ENCODE peak calls at places on chromosomes 3 and 15, in four cellular contexts. X, O, B and F are unnamed samples.

GRCh38 chr15:59764775-59765174 is 75.7 kb upstream of the BNIP2 start:
- DNase-seq in X (no peak), B (no peak), O (no peak), F (no peak)

GRCh38 chr3:193145248-193145647 is 95.8 kb upstream of the PLAAT1 start:
- DNase-seq in X (no peak), O (no peak), B (no peak), F (no peak)

GRCh38 chr15:62485170-62485720 is 320.2 kb upstream of the C2CD4B start:
- DNase-seq in O (no peak), X (no peak), B (no peak), F (no peak)

GRCh38 chr3:30760040-30760439 is 134.4 kb downstream of the GADL1 start:
- DNase-seq in O (no peak), X (no peak), B (no peak), F (no peak)

GRCh38 chr3:146396792-146397191 is 72.6 kb downstream of the PLSCR2 start:
- DNase-seq in O (no peak), X (no peak), B (no peak), F (no peak)

GRCh38 chr3:14301558-14301957 is 100.8 kb upstream of the SLC6A6 start:
- DNase-seq in O (no peak), X (no peak), B (no peak), F (no peak)

GRCh38 chr3:167861649-167862048 is 126.1 kb downstream of the SERPINI1 start:
- DNase-seq in O (no peak), X (no peak), B (peak), F (no peak)

GRCh38 chr3:124273651-124274050 is 281.7 kb upstream of the ROPN1 start:
- DNase-seq in O (no peak), X (no peak), B (no peak), F (no peak)

GRCh38 chr3:18751514-18751913 is 326.4 kb upstream of the SATB1 start:
- DNase-seq in O (no peak), B (no peak), X (peak), F (no peak)

GRCh38 chr3:68893600-68894239 is 38.6 kb downstream of the TAFA4 start:
- DNase-seq in X (peak), O (no peak), B (peak), F (no peak)

GRCh38 chr3:141830508-141830907 is 45.9 kb upstream of the ATP1B3 start:
- DNase-seq in O (no peak), B (no peak), X (no peak), F (no peak)

GRCh38 chr3:136505676-136506075 is 246.5 kb downstream of the STAG1 start:
- DNase-seq in X (no peak), O (no peak), B (no peak), F (no peak)

GRCh38 chr15:101105059-101105851 is 146.6 kb downstream of the CHSY1 start:
- DNase-seq in O (no peak), X (no peak), B (peak), F (no peak)

GRCh38 chr3:41961061-41961749 is 698 bp downstream of the ULK4 start:
- DNase-seq in X (peak), B (peak), O (peak), F (peak)

GRCh38 chr15:63999177-63999576 is 47.1 kb downstream of the DAPK2 start:
- DNase-seq in B (no peak), X (no peak), O (no peak), F (no peak)

GRCh38 chr3:37287776-37288175 is 113.4 kb upstream of the LRRFIP2 start:
- DNase-seq in X (no peak), B (peak), O (no peak), F (no peak)

GRCh38 chr15:41490355-41490754 is 3.3 kb upstream of the ITPKA start:
- DNase-seq in O (peak), X (no peak), B (peak), F (no peak)

GRCh38 chr3:29977360-29977759 is 629.0 kb upstream of the TGFBR2 start:
- DNase-seq in X (no peak), O (no peak), B (peak), F (no peak)

GRCh38 chr15:93968773-93969172 is 262.6 kb upstream of the MCTP2 start:
- DNase-seq in O (no peak), B (no peak), X (no peak), F (no peak)

GRCh38 chr3:47854720-47855455 is 52.0 kb downstream of the DHX30 start:
- DNase-seq in B (no peak), O (no peak), X (no peak), F (peak)

GRCh38 chr3:164250923-164251322 is 827.4 kb downstream of the SI start:
- DNase-seq in O (no peak), X (no peak), B (no peak), F (no peak)

GRCh38 chr15:84865074-84865569 is 19.3 kb upstream of the SLC28A1 start:
- DNase-seq in O (no peak), B (no peak), X (no peak), F (no peak)

GRCh38 chr15:98003976-98004375 is 43.5 kb downstream of the ARRDC4 start:
- DNase-seq in X (no peak), O (peak), B (no peak), F (no peak)

GRCh38 chr3:32423956-32424558 is 32.4 kb downstream of the CMTM7 start:
- DNase-seq in X (peak), O (no peak), B (no peak), F (no peak)

GRCh38 chr3:185930393-185931107 is 7.3 kb downstream of the TRA2B start:
- DNase-seq in X (no peak), B (no peak), O (no peak), F (no peak)
- H3K4me3 ChIP-seq in X (peak), B (no peak), O (no peak), F (no peak)

GRCh38 chr3:2166552-2166951 is 67.9 kb downstream of the CNTN4 start:
- DNase-seq in B (no peak), X (no peak), O (no peak), F (no peak)
- TF ChIP-seq CTCF in B (no peak), X (peak), O (peak), F (no peak)

DNA sequence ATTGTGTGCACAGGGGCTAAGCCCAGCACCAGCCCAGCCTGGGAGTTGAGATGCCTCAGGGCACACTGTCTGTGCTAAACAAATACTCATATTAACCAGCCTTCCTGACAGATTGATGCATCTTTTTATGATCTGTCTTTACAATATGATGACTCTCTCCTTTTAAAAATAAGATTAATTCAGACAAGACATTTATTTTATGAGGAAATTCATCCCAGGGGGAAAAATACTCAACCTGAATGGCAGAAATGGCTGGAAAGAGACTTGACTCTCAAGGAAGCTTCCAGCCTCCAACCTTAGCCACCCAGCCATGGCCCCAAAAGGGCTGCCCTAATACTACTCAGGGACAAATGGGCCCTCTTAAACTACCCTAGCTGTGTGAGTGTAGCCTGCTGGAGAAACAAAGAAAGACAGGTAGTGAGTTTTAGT is 46.9 kb downstream of the NOX5 start:
- DNase-seq in X (no peak), B (no peak), O (no peak), F (no peak)
- H3K4me3 ChIP-seq in X (no peak), B (no peak), O (no peak), F (no peak)

DNA sequence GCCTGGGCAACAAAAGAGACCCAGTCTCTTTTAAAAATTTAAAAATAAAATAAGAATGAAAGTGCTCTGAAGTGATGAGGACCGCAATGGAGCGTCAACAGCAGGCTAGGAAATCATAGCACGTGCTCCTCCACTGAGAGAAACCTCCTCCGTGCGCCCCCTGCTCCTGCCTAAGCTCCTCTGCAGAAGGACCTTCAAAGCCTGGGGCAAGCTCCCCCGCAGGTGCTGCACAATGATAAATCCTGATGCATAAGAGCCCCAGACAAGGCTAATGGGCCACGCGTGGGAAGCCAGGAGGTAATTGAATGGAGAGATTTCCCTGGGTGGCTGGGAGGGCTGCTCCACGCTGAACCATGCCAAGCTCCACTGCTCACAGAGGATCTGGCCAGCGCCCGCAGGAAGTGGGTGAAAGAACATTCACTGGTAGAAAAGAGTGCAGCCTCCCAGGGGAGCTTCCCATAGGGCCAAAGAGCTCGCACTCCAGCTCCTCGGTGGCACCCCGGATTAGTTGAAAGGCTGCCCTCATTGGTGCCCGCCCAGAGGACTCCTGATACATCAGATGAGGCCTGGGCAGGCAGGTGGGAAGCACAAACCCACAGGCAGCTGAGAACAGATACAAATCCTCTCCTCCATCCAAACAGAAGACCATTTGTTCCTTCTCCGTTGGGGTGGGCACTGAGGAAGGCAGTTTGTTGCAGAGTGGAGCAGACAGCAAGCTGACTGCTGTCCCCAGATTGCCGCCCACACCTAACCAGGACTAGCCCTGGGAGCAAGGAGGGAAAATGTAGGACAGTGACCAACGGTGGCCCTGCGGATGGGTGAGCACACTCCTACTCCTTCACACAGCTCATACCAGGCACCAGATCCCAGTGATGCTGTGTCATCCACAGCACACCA is 52.5 kb downstream of the CPN2 start:
- DNase-seq in B (no peak), O (no peak), X (no peak), F (peak)
- TF ChIP-seq CTCF in B (no peak), O (no peak), X (no peak), F (no peak)